ENCODE peak calls at places on chromosomes 12 and 14, in four cellular contexts. M, T, J and A are unnamed samples.
A peak's percentile ranks its signal among the peaks of the same experiment; 100 is the strongest.

GRCh38 chr14:55752580-55753365 is 172.8 kb downstream of the KTN1 start:
- DNase-seq in M (peak; percentile 78), T (peak; percentile 74), J (no peak), A (peak; percentile 25)

GRCh38 chr12:66066071-66066928 is 64.2 kb downstream of the LLPH start:
- DNase-seq in M (peak; percentile 44), T (peak; percentile 75), J (no peak), A (peak; percentile 91)

GRCh38 chr14:101076451-101077220 is 173.1 kb upstream of the RTL1 start:
- DNase-seq in M (no peak), T (no peak), J (no peak), A (peak; percentile 62)

GRCh38 chr12:104671407-104672095 is 214.8 kb downstream of the CHST11 start:
- DNase-seq in M (peak; percentile 99), T (peak; percentile 97), J (no peak), A (peak; percentile 85)

GRCh38 chr14:33475623-33476022 is 475.3 kb downstream of the EGLN3 start:
- DNase-seq in M (peak; percentile 58), T (peak; percentile 69), J (peak; percentile 56), A (peak; percentile 48)

GRCh38 chr12:14913381-14913781 is 25.0 kb downstream of the ERP27 start:
- DNase-seq in M (peak; percentile 71), T (no peak), J (no peak), A (peak; percentile 91)

GRCh38 chr12:132429932-132430643 is 59.9 kb upstream of the FBRSL1 start:
- DNase-seq in M (peak; percentile 74), T (no peak), J (no peak), A (peak; percentile 96)

GRCh38 chr12:53964315-53964713 is 8.6 kb upstream of the HOXC11 start:
- DNase-seq in M (no peak), T (no peak), J (no peak), A (no peak)

GRCh38 chr12:24360057-24360456 is 410.6 kb upstream of the SOX5 start:
- DNase-seq in M (no peak), T (no peak), J (no peak), A (no peak)

GRCh38 chr14:74571901-74572828 is 39.9 kb downstream of the LTBP2 start:
- DNase-seq in M (peak; percentile 43), T (peak; percentile 99), J (no peak), A (peak; percentile 87)